ENCODE peak calls at places on chromosomes 2 and 18, in four cellular contexts. J is HCT116, Q is GM23338, M is esophagus muscularis mucosa. E is an unnamed sample.
A peak's percentile ranks its signal among the peaks of the same experiment; 100 is the strongest.

GRCh38 chr18:80147037-80147417 is 38.0 kb downstream of the ADNP2 start:
- DNase-seq in J (no peak), Q (no peak), M (peak; percentile 85), E (no peak)

GRCh38 chr2:104412384-104412783 is 441.5 kb upstream of the POU3F3 start:
- DNase-seq in J (no peak), M (no peak), Q (peak; percentile 78), E (no peak)

GRCh38 chr2:233761040-233761769 is 1.1 kb downstream of the UGT1A1 start:
- DNase-seq in M (no peak), J (no peak), Q (no peak), E (no peak)

GRCh38 chr2:98702127-98702802 is 28.7 kb downstream of the MGAT4A start:
- DNase-seq in J (no peak), Q (no peak), M (no peak), E (no peak)

GRCh38 chr2:18856766-18857165 is 267.4 kb upstream of the NT5C1B start:
- DNase-seq in J (no peak), Q (no peak), M (no peak), E (no peak)

GRCh38 chr18:61236476-61237057 is 96.7 kb upstream of the CDH20 start:
- DNase-seq in M (no peak), J (no peak), Q (no peak), E (no peak)

GRCh38 chr2:235968616-235969324 is 199.4 kb downstream of the GBX2 start:
- DNase-seq in Q (no peak), J (no peak), M (no peak), E (no peak)

GRCh38 chr2:138071720-138072719 is 107.7 kb downstream of the HNMT start:
- DNase-seq in M (no peak), Q (no peak), J (no peak), E (no peak)

GRCh38 chr18:61742555-61743429 is 150.0 kb downstream of the RNF152 start:
- DNase-seq in Q (no peak), M (no peak), J (no peak), E (no peak)

GRCh38 chr2:150141241-150142001 is 346.0 kb downstream of the RND3 start:
- DNase-seq in Q (no peak), J (no peak), M (no peak), E (no peak)

GRCh38 chr18:13558132-13558531 is 168.2 kb downstream of the FAM210A start:
- DNase-seq in M (no peak), Q (peak; percentile 73), J (peak; percentile 31), E (peak; percentile 85)

GRCh38 chr2:96111257-96111640 is 5.1 kb downstream of the ADRA2B start:
- DNase-seq in Q (no peak), M (no peak), J (no peak), E (no peak)

GRCh38 chr2:38374978-38375377 is 2.1 kb downstream of the ATL2 start:
- DNase-seq in J (no peak), Q (no peak), M (no peak), E (no peak)

GRCh38 chr2:106147665-106148064 is 46.4 kb downstream of the UXS1 start:
- DNase-seq in J (no peak), M (no peak), Q (no peak), E (no peak)

GRCh38 chr2:105777071-105777482 is 32.4 kb downstream of the NCK2 start:
- DNase-seq in Q (no peak), J (no peak), M (no peak), E (no peak)

GRCh38 chr2:121287146-121287798 is 2.3 kb upstream of the TFCP2L1 start:
- DNase-seq in M (no peak), Q (no peak), J (no peak), E (no peak)

GRCh38 chr18:11946756-11947155 is 34.6 kb upstream of the IMPA2 start:
- DNase-seq in Q (peak; percentile 22), J (no peak), M (no peak), E (no peak)

GRCh38 chr2:174612960-174613359 is 15.4 kb upstream of the WIPF1 start:
- DNase-seq in J (no peak), M (no peak), Q (no peak), E (no peak)

GRCh38 chr2:174613545-174613944 is 15.9 kb upstream of the WIPF1 start:
- DNase-seq in M (no peak), J (no peak), Q (no peak), E (no peak)

GRCh38 chr2:174615951-174616436 is 18.4 kb upstream of the WIPF1 start:
- DNase-seq in M (no peak), Q (no peak), J (no peak), E (no peak)

GRCh38 chr2:174611851-174612250 is 14.2 kb upstream of the WIPF1 start:
- DNase-seq in J (no peak), M (no peak), Q (no peak), E (no peak)

GRCh38 chr2:174614261-174614660 is 16.7 kb upstream of the WIPF1 start:
- DNase-seq in Q (no peak), M (no peak), J (no peak), E (no peak)
- H3K27ac ChIP-seq in Q (no peak overlapping the region), M (no peak overlapping the region), J (no peak overlapping the region), E (peak overlapping the region; percentile 19)

DNA sequence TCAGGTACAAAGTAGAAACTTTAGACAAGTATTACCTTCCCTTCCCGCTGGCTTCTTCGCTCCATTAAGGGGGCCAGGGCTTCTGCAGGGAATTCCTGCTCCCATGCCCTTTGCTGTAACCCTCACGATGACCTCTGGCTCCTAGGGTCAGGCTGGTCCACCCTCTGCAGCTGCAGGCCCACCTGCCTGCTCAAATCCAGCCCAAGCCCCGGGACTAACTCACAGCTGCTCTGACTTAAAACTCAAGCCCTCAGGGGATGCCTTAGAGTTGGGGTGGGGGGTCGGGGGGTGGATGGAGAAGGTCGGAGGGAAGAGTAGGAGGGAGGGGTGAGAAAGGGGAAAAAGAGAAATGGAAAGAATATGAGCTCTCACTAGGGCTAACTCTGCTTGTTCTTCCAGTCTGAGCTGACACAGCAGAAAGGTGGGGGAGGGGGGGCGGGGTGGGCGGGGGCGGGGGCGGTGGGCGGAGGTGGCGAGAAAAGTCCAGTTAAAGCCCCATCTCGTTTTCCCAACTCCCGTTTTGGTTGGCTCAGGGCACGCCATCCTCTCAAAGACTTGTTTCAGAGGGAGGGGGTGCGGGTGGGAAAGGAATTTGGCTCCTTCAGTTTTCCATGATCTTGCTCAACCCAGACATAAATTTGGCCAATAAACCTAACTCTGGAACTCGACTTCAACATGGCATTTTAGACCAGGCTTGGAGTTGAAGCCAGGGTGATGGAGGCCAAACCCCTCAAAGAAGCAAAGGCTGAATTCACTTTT is 4.7 kb downstream of the IGFBP5 start:
- DNase-seq in M (no peak), J (no peak), Q (peak; percentile 53), E (no peak)
- H3K4me3 ChIP-seq in M (peak overlapping the region; percentile 74), J (no peak overlapping the region), Q (peak overlapping the region; percentile 77), E (peak overlapping the region; percentile 68)

GRCh38 chr2:206784559-206785353 is 19.4 kb downstream of the FASTKD2 start:
- DNase-seq in M (no peak), Q (no peak), J (no peak), E (no peak)
- H3K36me3 ChIP-seq in M (peaks cover 81% of the 10 kb centered on the region), Q (peaks cover 27% of the 10 kb centered on the region), J (peaks cover 44% of the 10 kb centered on the region), E (peaks cover 50% of the 10 kb centered on the region)

DNA sequence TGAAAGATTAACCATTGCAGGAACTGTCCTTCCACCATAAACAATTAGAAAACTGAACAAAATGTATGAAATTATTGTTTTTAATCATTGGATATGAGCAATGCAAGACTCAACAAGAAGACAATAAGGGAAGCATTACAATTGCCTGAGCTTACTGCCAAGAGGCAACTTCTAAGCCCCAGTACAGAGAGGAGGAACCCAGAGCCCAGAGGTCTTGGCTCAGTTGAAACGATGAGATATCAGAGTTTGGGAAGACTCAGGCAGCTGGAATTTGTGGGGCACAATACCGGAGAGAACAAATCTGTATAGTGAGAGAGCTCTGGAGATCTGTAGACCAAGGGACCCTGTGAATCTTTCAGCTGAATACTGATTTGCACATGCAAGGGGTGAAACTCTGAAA is 80.6 kb upstream of the ZFP36L2 start:
- DNase-seq in Q (no peak), J (no peak), M (no peak), E (no peak)
- H3K27ac ChIP-seq in Q (no peak overlapping the region), J (no peak overlapping the region), M (no peak overlapping the region), E (peak overlapping the region; percentile 85)

GRCh38 chr2:47346669-47347068 is 56.3 kb upstream of the MSH2 start:
- DNase-seq in M (no peak), J (no peak), Q (no peak), E (no peak)

GRCh38 chr2:47344890-47345583 is 57.9 kb upstream of the MSH2 start:
- DNase-seq in Q (peak; percentile 99), M (no peak), J (peak; percentile 86), E (no peak)

GRCh38 chr2:47339745-47340541 is 63.0 kb upstream of the MSH2 start:
- DNase-seq in Q (no peak), M (no peak), J (peak; percentile 92), E (no peak)

GRCh38 chr2:47346107-47346506 is 56.8 kb upstream of the MSH2 start:
- DNase-seq in J (no peak), Q (peak; percentile 74), M (no peak), E (no peak)

GRCh38 chr2:47345584-47345913 is 57.4 kb upstream of the MSH2 start:
- DNase-seq in M (no peak), Q (no peak), J (no peak), E (no peak)
- H3K4me3 ChIP-seq in M (peak overlapping the region; percentile 20), Q (peak overlapping the region; percentile 50), J (peak overlapping the region; percentile 44), E (peak overlapping the region; percentile 28)

GRCh38 chr2:67378555-67378954 is 18.6 kb upstream of the ETAA1 start:
- DNase-seq in M (no peak), J (no peak), Q (no peak), E (no peak)
- H3K36me3 ChIP-seq in M (no peaks in the 10 kb centered on the region), J (no peaks in the 10 kb centered on the region), Q (no peaks in the 10 kb centered on the region), E (no peaks in the 10 kb centered on the region)

DNA sequence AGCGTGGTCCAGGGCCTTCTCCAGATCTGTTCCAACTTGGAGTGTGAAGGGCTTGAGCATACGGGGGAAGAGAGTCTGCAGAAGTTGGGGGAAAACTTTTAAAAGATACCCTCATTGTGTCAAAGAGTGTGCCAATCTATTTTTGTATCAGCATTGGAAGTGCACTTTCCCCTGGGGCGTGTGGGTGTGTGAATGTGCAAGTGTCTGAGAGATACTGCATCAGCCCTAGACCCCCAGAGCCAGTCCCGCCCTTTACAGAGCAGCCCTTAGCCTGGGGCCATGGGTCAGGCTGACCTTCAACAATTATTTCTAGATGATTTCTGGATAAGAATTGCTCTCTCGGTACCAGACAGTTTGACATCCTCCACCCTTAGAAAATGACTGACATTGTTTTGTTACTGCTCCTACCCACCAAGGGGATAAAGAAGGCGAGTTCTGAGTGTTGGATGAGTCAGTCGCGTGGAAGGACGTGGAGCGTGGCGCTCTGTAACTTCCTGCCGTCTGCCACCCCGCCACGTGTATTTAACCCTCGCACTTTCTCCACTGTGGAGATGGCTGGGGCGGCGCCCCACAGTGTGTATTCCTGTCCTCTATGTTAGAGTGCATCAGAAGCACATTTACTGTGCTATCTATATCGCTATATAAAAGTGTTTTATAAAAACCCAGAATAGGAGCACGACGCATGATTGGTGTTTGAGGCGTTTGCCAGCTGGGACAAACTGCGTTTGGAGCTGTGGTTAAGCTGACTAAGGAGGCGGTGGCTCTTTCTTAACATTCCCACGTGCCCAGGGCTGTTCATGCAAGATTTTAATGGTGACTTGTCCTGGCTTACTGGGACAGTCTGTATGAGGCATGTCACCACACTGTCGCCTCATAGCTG is 122.6 kb downstream of the CABLES1 start:
- DNase-seq in Q (no peak), J (no peak), M (no peak), E (no peak)
- H3K27ac ChIP-seq in Q (peak overlapping the region; percentile 94), J (no peak overlapping the region), M (no peak overlapping the region), E (peak overlapping the region; percentile 84)